ENCODE peak calls at places on chromosomes 4 and X, in six cellular contexts. W is stimulated activated CD8-positive, alpha-beta memory T cell treated with anti-CD3 and anti-CD28 coated beads, Interleukin-12 subunit alpha, Interleukin-12 subunit beta, amount 100 ng/mL, for 1 hour; Y is activated CD4-positive, alpha-beta T cell treated with anti-CD3 and anti-CD28 coated beads for 1 hour; L is C1 segment of cervical spinal cord; V is posterior vena cava; U is testis. A is an unnamed sample.

GRCh38 chrX:112614640-112615039 is 65.1 kb downstream of the LHFPL1 start:
- DNase-seq in W (no peak), Y (no peak), V (no peak), U (no peak), L (no peak), A (no peak)

GRCh38 chr4:16079046-16079445 is 4.8 kb downstream of the PROM1 start:
- DNase-seq in L (no peak), V (no peak), U (no peak), W (no peak), Y (no peak), A (no peak)

GRCh38 chr4:122341906-122342305 is 36.9 kb upstream of the ADAD1 start:
- DNase-seq in L (no peak), W (no peak), Y (no peak), U (no peak), V (no peak), A (no peak)

GRCh38 chr4:66275381-66276060 is 605.2 kb upstream of the EPHA5 start:
- DNase-seq in V (no peak), W (no peak), Y (no peak), U (no peak), L (no peak), A (no peak)

GRCh38 chr4:109472343-109472761 is 38.7 kb downstream of the SEC24B start:
- DNase-seq in W (no peak), U (no peak), Y (no peak), L (no peak), V (no peak), A (no peak)

GRCh38 chrX:79065696-79066095 is 78.8 kb upstream of the GPR174 start:
- DNase-seq in V (no peak), U (no peak), L (no peak), W (no peak), Y (no peak), A (no peak)

GRCh38 chrX:76420237-76420636 is 7.3 kb upstream of the MAGEE1 start:
- DNase-seq in Y (no peak), U (no peak), V (no peak), W (no peak), L (no peak), A (no peak)

GRCh38 chrX:49919617-49920016 is 2.8 kb upstream of the CLCN5 start:
- DNase-seq in L (peak), Y (no peak), V (no peak), U (peak), W (peak), A (peak)

GRCh38 chr4:168815373-168816345 is 194.4 kb downstream of the CBR4 start:
- DNase-seq in Y (no peak), U (no peak), L (no peak), V (no peak), W (no peak), A (no peak)

GRCh38 chr4:155900402-155900801 is 3.1 kb upstream of the TDO2 start:
- DNase-seq in U (no peak), V (no peak), Y (no peak), L (no peak), W (no peak), A (no peak)

GRCh38 chr4:137755033-137755471 is 222.8 kb upstream of the PCDH18 start:
- DNase-seq in L (no peak), V (no peak), W (no peak), U (no peak), Y (no peak), A (no peak)

GRCh38 chrX:103773445-103773844 is 3.2 kb upstream of the PLP1 start:
- DNase-seq in L (no peak), Y (no peak), V (no peak), W (no peak), U (no peak), A (no peak)

GRCh38 chr4:142703694-142704309 is 142.3 kb downstream of the INPP4B start:
- DNase-seq in V (no peak), L (no peak), U (no peak), Y (no peak), W (peak), A (no peak)

GRCh38 chrX:9842541-9842940 is 56.3 kb downstream of the SHROOM2 start:
- DNase-seq in U (no peak), W (no peak), L (no peak), Y (no peak), V (no peak), A (no peak)

GRCh38 chrX:15525664-15526416 is 25.2 kb downstream of the BMX start:
- DNase-seq in Y (no peak), W (no peak), V (no peak), L (no peak), U (no peak), A (no peak)

GRCh38 chr4:180152831-180153230 is 2090.4 kb upstream of the TENM3 start:
- DNase-seq in Y (no peak), L (no peak), V (no peak), U (no peak), W (no peak), A (no peak)

GRCh38 chr4:37892641-37893040 is 1.8 kb downstream of the TBC1D1 start:
- DNase-seq in Y (peak), U (no peak), V (no peak), W (peak), L (no peak), A (no peak)

GRCh38 chr4:117311215-117311614 is 225.8 kb upstream of the TRAM1L1 start:
- DNase-seq in L (no peak), V (no peak), U (no peak), W (no peak), Y (no peak), A (no peak)

GRCh38 chr4:170741856-170742255 is 652.1 kb upstream of the AADAT start:
- DNase-seq in V (peak), U (no peak), Y (no peak), W (no peak), L (no peak), A (no peak)

GRCh38 chr4:153137677-153138630 is 66.3 kb upstream of the TRIM2 start:
- DNase-seq in L (no peak), Y (no peak), U (no peak), W (no peak), V (no peak), A (no peak)

GRCh38 chrX:12292996-12293765 is 154.9 kb downstream of the FRMPD4 start:
- DNase-seq in W (no peak), L (no peak), V (no peak), U (no peak), Y (no peak), A (no peak)

GRCh38 chr4:24664956-24665355 is 80.6 kb upstream of the DHX15 start:
- DNase-seq in V (no peak), Y (no peak), U (no peak), W (no peak), L (peak), A (no peak)

GRCh38 chr4:98293089-98293887 is 32.1 kb downstream of the RAP1GDS1 start:
- DNase-seq in V (no peak), L (no peak), W (no peak), Y (no peak), U (peak), A (no peak)

GRCh38 chr4:121155893-121156292 is 8.2 kb downstream of the TNIP3 start:
- DNase-seq in W (no peak), L (no peak), U (no peak), V (no peak), Y (no peak), A (no peak)

GRCh38 chr4:176927664-176928063 is 134.9 kb upstream of the VEGFC start:
- DNase-seq in L (no peak), Y (no peak), U (no peak), W (no peak), V (no peak), A (no peak)

GRCh38 chrX:149682031-149682430 is 29.8 kb upstream of the MAGEA11 start:
- DNase-seq in L (no peak), V (no peak), U (no peak), Y (no peak), W (no peak), A (no peak)

GRCh38 chr4:121778991-121779628 is 14.1 kb upstream of the SMIM43 start:
- DNase-seq in L (no peak), W (no peak), Y (no peak), V (no peak), U (no peak), A (no peak)

GRCh38 chr4:111776546-111776945 is 368.7 kb upstream of the FAM241A start:
- DNase-seq in U (no peak), Y (no peak), V (no peak), W (no peak), L (no peak), A (no peak)

GRCh38 chr4:183241771-183242170 is 78.3 kb downstream of the CLDN22 start:
- DNase-seq in U (no peak), W (no peak), L (no peak), Y (no peak), V (no peak), A (no peak)

GRCh38 chr4:36280555-36280954 is 861 bp upstream of the DTHD1 start:
- DNase-seq in W (no peak), U (no peak), V (no peak), Y (no peak), L (no peak), A (peak)

GRCh38 chr4:40423735-40424134 is 88.6 kb downstream of the CHRNA9 start:
- DNase-seq in L (no peak), Y (no peak), V (no peak), U (no peak), W (no peak), A (no peak)

GRCh38 chr4:74037076-74037475 is 1.4 kb downstream of the CXCL3 start:
- DNase-seq in L (no peak), Y (no peak), W (no peak), V (no peak), U (no peak), A (no peak)

GRCh38 chrX:20500171-20500865 is 233.6 kb upstream of the RPS6KA3 start:
- DNase-seq in U (no peak), L (no peak), Y (no peak), V (no peak), W (no peak), A (no peak)

GRCh38 chr4:185512516-185512915 is 22.8 kb downstream of the PDLIM3 start:
- DNase-seq in L (no peak), V (no peak), W (no peak), U (no peak), Y (no peak), A (no peak)

GRCh38 chrX:81957900-81958545 is 756.1 kb downstream of the SH3BGRL start:
- DNase-seq in U (no peak), Y (no peak), L (no peak), V (no peak), W (no peak), A (no peak)

GRCh38 chr4:128451270-128451905 is 163.8 kb upstream of the PGRMC2 start:
- DNase-seq in L (no peak), W (no peak), Y (no peak), U (no peak), V (no peak), A (no peak)